ENCODE peak calls at places on chromosome 18, in six cellular contexts. C is GM23248, X is GM23338, N is mammary epithelial cell, D is neural progenitor cell, S is A549. E is an unnamed sample.

GRCh38 chr18:64405161-64405560 is 256.3 kb upstream of the LINC00305 start:
- DNase-seq in C (peak), X (no peak), N (no peak), D (no peak), S (no peak), E (no peak)

GRCh38 chr18:13112982-13113381 is 105.6 kb upstream of the LDLRAD4 start:
- DNase-seq in C (peak), X (peak), N (peak), D (peak), S (no peak), E (peak)

GRCh38 chr18:55322176-55322735 is 265.7 kb downstream of the TCF4 start:
- DNase-seq in C (peak), X (peak), N (peak), D (peak), S (peak), E (peak)

GRCh38 chr18:35740616-35741015 is 159.1 kb downstream of the GALNT1 start:
- DNase-seq in C (no peak), X (no peak), N (no peak), D (no peak), S (no peak), E (no peak)

GRCh38 chr18:10571537-10571936 is 45.7 kb downstream of the NAPG start:
- DNase-seq in C (no peak), X (no peak), N (no peak), D (no peak), S (no peak), E (no peak)

GRCh38 chr18:7778181-7778580 is 211.1 kb downstream of the PTPRM start:
- DNase-seq in C (no peak), X (no peak), N (no peak), D (no peak), S (no peak), E (peak)

GRCh38 chr18:43978174-43978573 is 700.9 kb upstream of the SYT4 start:
- DNase-seq in C (no peak), X (no peak), N (no peak), D (no peak), S (no peak), E (no peak)

GRCh38 chr18:61901334-61901986 is 8.7 kb upstream of the RNF152 start:
- DNase-seq in C (peak), X (peak), N (peak), D (peak), S (peak), E (peak)

GRCh38 chr18:41982942-41983660 is 28.1 kb downstream of the PIK3C3 start:
- DNase-seq in C (no peak), X (no peak), N (peak), D (no peak), S (no peak), E (no peak)

GRCh38 chr18:3456686-3457069 is 6.7 kb downstream of the TGIF1 start:
- DNase-seq in C (no peak), X (no peak), N (no peak), D (no peak), S (no peak), E (peak)

GRCh38 chr18:54973046-54973445 is 13.8 kb upstream of the CCDC68 start:
- DNase-seq in C (no peak), X (no peak), N (no peak), D (no peak), S (no peak), E (no peak)

DNA sequence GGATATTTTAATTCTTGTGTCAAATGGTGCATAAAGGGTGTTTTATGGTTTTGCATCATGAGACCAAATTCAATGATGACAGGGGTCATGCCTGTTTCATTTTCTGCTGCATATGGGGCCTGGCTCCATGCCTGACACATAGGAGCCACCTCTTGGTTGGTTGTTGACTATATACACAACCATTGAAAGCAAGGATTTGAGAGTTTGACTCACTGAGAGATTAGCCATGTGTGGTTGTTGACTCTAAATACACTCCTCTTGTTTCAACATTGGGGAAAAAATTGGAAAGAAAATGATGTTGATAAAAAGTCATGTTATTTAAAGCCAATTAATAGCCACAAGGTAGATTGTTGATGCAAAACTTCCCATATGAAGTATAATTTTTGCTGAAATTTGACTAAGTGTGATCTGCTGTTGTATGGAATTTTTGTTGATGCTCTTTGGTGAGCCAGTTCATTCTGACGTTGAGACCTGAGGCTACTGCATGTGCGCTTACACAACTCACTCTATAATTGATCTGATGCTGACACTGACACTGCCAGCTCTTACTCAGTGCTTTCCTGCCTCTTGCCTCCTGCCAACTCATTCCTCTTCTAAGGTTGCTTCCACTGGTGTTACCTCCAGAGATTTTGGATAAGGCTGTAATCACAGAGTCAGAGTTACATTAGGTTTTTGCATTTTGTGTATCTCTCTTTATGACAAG is 446.2 kb upstream of the SLC14A2 start:
- DNase-seq in C (peak), X (no peak), N (peak), D (no peak), S (no peak), E (peak)
- H3K4me2 ChIP-seq in C (peak), X (no peak), N (peak), D (no peak), S (peak), E (peak)

DNA sequence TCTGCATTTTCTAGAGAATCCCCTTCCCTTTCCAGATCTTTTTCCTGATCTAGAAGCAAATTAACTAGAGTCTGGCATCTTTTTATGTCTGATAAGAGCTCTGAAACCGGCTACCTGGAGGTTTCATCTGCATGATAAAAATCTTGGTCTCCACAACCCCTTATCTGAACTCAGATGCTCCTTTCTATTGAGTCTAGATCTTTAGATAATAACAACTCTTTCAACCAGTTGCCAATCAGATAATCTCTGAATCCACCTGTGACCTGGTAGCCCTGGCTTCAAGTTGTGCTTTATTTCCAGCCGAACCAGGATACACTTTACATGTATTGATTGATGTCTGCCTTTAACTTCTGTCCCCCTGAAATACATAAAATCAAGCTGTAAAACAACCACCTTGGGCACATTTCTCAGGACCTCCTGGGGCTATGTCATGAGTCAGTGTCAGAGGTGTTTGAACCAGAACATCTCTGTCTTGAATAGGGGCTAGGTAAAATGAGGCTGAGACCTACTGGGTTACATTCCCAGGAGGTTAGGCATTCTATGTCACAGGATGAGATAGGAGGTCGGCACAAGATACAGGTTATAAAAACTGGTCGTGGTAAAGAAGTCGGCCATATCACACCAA is 20.7 kb downstream of the RALBP1 start:
- DNase-seq in C (no peak), X (peak), N (no peak), D (no peak), S (no peak), E (no peak)
- H3K4me2 ChIP-seq in C (no peak), X (peak), N (no peak), D (no peak), S (no peak), E (no peak)

GRCh38 chr18:79575891-79576685 is 103.5 kb upstream of the CTDP1 start:
- DNase-seq in C (peak), X (no peak), N (no peak), D (no peak), S (no peak), E (no peak)
- H3K4me2 ChIP-seq in C (no peak), X (no peak), N (no peak), D (no peak), S (no peak), E (no peak)

GRCh38 chr18:75618146-75618545 is 190.6 kb upstream of the SMIM21 start:
- DNase-seq in C (no peak), X (no peak), N (no peak), D (no peak), S (no peak), E (no peak)
- H3K4me2 ChIP-seq in C (no peak), X (no peak), N (no peak), D (no peak), S (no peak), E (no peak)

GRCh38 chr18:75291460-75291859 is 80.9 kb downstream of the TSHZ1 start:
- DNase-seq in C (no peak), X (no peak), N (no peak), D (no peak), S (no peak), E (no peak)
- H3K4me2 ChIP-seq in C (no peak), X (no peak), N (no peak), D (no peak), S (no peak), E (no peak)

GRCh38 chr18:63185979-63186378 is 133.6 kb downstream of the BCL2 start:
- DNase-seq in C (no peak), X (no peak), N (no peak), D (no peak), S (no peak), E (no peak)
- H3K4me2 ChIP-seq in C (no peak), X (no peak), N (no peak), D (no peak), S (no peak), E (no peak)

E was measured in PC-3.